ENCODE peak calls at places on chromosomes 3 and 15, in ten cellular contexts. Q is ELR; V is activated CD8-positive, alpha-beta memory T cell treated with anti-CD3 and anti-CD28 coated beads for 1 hour; S is EH; L is frontal cortex; B is NCI-H1417; K is GM04504; J is AG10803; H is naive thymus-derived CD4-positive, alpha-beta T cell; A is neural progenitor cell. X is an unnamed sample.

GRCh38 chr3:127656906-127657305 is 15.8 kb upstream of the ABTB1 start:
- DNase-seq in Q (no peak), V (no peak), S (no peak), L (no peak), B (no peak), K (no peak), J (no peak), H (no peak), A (no peak), X (no peak)

GRCh38 chr3:52051444-52051843 is 4.9 kb downstream of the DUSP7 start:
- DNase-seq in Q (no peak), V (no peak), S (no peak), L (no peak), B (no peak), K (no peak), J (no peak), H (no peak), A (no peak), X (no peak)

GRCh38 chr3:108590443-108590842 is 921 bp downstream of the DZIP3 start:
- DNase-seq in Q (peak), V (no peak), S (peak), L (no peak), B (peak), K (no peak), J (no peak), H (peak), A (peak), X (peak)

GRCh38 chr3:32815812-32816438 is 1.9 kb upstream of the TRIM71 start:
- DNase-seq in Q (no peak), V (no peak), S (no peak), L (peak), B (no peak), K (no peak), J (no peak), H (no peak), A (peak), X (no peak)

GRCh38 chr15:65796610-65797012 is 4.5 kb upstream of the DENND4A start:
- DNase-seq in Q (peak), V (no peak), S (peak), L (no peak), B (peak), K (no peak), J (peak), H (no peak), A (no peak), X (peak)

GRCh38 chr3:11819146-11819545 is 27.5 kb downstream of the TAMM41 start:
- DNase-seq in Q (no peak), V (no peak), S (no peak), L (no peak), B (no peak), K (no peak), J (no peak), H (no peak), A (no peak), X (no peak)

GRCh38 chr3:17157713-17158112 is 273.0 kb downstream of the PLCL2 start:
- DNase-seq in Q (peak), V (no peak), S (peak), L (no peak), B (no peak), K (no peak), J (peak), H (no peak), A (no peak), X (no peak)

GRCh38 chr3:141797167-141797773 is 34.1 kb downstream of the GRK7 start:
- DNase-seq in Q (no peak), V (no peak), S (peak), L (no peak), B (no peak), K (no peak), J (peak), H (peak), A (peak), X (no peak)

GRCh38 chr3:113179235-113179829 is 32.0 kb upstream of the BOC start:
- DNase-seq in Q (no peak), V (no peak), S (peak), L (no peak), B (no peak), K (no peak), J (peak), H (no peak), A (no peak), X (no peak)

GRCh38 chr3:189909139-189909538 is 211.6 kb downstream of the P3H2 start:
- DNase-seq in Q (no peak), V (no peak), S (no peak), L (no peak), B (no peak), K (no peak), J (no peak), H (no peak), A (no peak), X (no peak)

GRCh38 chr15:33834892-33835730 is 133.2 kb upstream of the CHRM5 start:
- DNase-seq in Q (no peak), V (no peak), S (peak), L (no peak), B (no peak), K (no peak), J (peak), H (no peak), A (no peak), X (no peak)

GRCh38 chr3:65551945-65552344 is 486.8 kb downstream of the MAGI1 start:
- DNase-seq in Q (no peak), V (no peak), S (no peak), L (no peak), B (peak), K (no peak), J (no peak), H (no peak), A (peak), X (no peak)

GRCh38 chr3:57206423-57206822 is 6.6 kb upstream of the HESX1 start:
- DNase-seq in Q (no peak), V (no peak), S (no peak), L (no peak), B (no peak), K (no peak), J (no peak), H (no peak), A (no peak), X (no peak)

GRCh38 chr15:30985081-30985531 is 6.3 kb downstream of the MTMR10 start:
- DNase-seq in Q (peak), V (no peak), S (peak), L (no peak), B (no peak), K (no peak), J (peak), H (no peak), A (no peak), X (no peak)